ENCODE peak calls at places on chromosome 16, in four cellular contexts. Q is SK-N-SH, F is K562, K is HCT116. Z is an unnamed sample.

GRCh38 chr16:88810166-88810867 is 1.4 kb downstream of the APRT start:
- DNase-seq in F (peak; percentile 57), Q (no peak), K (no peak), Z (no peak)

GRCh38 chr16:29972500-29972899 is 1.2 kb upstream of the TAOK2 start:
- DNase-seq in Q (no peak), F (no peak), K (no peak), Z (no peak)

GRCh38 chr16:50368410-50369132 is at the start of gene BRD7:
- DNase-seq in Q (peak; percentile 97), F (peak; percentile 91), K (no peak), Z (peak; percentile 68)

GRCh38 chr16:49688298-49688697 is 167.6 kb downstream of the ZNF423 start:
- DNase-seq in K (no peak), F (no peak), Q (no peak), Z (no peak)

GRCh38 chr16:19084879-19085278 is 17.5 kb downstream of the COQ7 start:
- DNase-seq in Q (no peak), K (no peak), F (no peak), Z (no peak)

GRCh38 chr16:66923866-66924265 is 1.5 kb downstream of the RRAD start:
- DNase-seq in K (no peak), Q (no peak), F (no peak), Z (no peak)

GRCh38 chr16:69412287-69412686 is 12.1 kb upstream of the CYB5B start:
- DNase-seq in Q (no peak), F (no peak), K (no peak), Z (no peak)

GRCh38 chr16:69084301-69084700 is 21.2 kb upstream of the HAS3 start:
- DNase-seq in K (no peak), F (no peak), Q (no peak), Z (no peak)

GRCh38 chr16:31148281-31148728 is 1.6 kb downstream of the PRSS36 start:
- DNase-seq in F (peak; percentile 79), Q (peak; percentile 38), K (peak; percentile 35), Z (peak; percentile 90)

GRCh38 chr16:66905633-66906539 is 12.8 kb downstream of the CDH16 start:
- DNase-seq in K (no peak), Q (peak; percentile 41), F (peak; percentile 95), Z (no peak)

GRCh38 chr16:73214825-73215481 is 167.0 kb upstream of the ZFHX3 start:
- DNase-seq in F (no peak), K (no peak), Q (no peak), Z (no peak)

GRCh38 chr16:17433577-17433960 is 37.2 kb downstream of the XYLT1 start:
- DNase-seq in F (no peak), Q (no peak), K (no peak), Z (no peak)

GRCh38 chr16:67897231-67897630 is 4.2 kb downstream of the PSKH1 start:
- DNase-seq in K (no peak), F (no peak), Q (no peak), Z (no peak)

GRCh38 chr16:67933805-67934204 is 2.1 kb upstream of the CTRL start:
- DNase-seq in F (no peak), K (no peak), Q (no peak), Z (no peak)

GRCh38 chr16:51971184-51971583 is 575.8 kb downstream of the TOX3 start:
- DNase-seq in Q (peak; percentile 68), F (no peak), K (no peak), Z (no peak)

GRCh38 chr16:65769776-65770438 is 596.6 kb upstream of the CDH5 start:
- DNase-seq in F (peak; percentile 52), Q (no peak), K (no peak), Z (no peak)

GRCh38 chr16:2751577-2752034 is 832 bp upstream of the SRRM2 start:
- DNase-seq in F (peak; percentile 91), Q (peak; percentile 89), K (peak; percentile 60), Z (peak; percentile 39)

GRCh38 chr16:3983081-3983520 is 102.6 kb upstream of the CREBBP start:
- DNase-seq in K (peak; percentile 60), F (peak; percentile 82), Q (peak; percentile 91), Z (peak; percentile 96)

GRCh38 chr16:13154799-13155198 is 253.4 kb downstream of the SHISA9 start:
- DNase-seq in F (no peak), Q (no peak), K (no peak), Z (no peak)

GRCh38 chr16:27226976-27227705 is 23.8 kb downstream of the KDM8 start:
- DNase-seq in F (no peak), K (no peak), Q (no peak), Z (no peak)

GRCh38 chr16:1057252-1057932 is 15.2 kb upstream of the SSTR5 start:
- DNase-seq in Q (peak; percentile 87), K (no peak), F (peak; percentile 68), Z (peak; percentile 78)

GRCh38 chr16:17313085-17313611 is 157.6 kb downstream of the XYLT1 start:
- DNase-seq in K (no peak), Q (peak; percentile 76), F (no peak), Z (no peak)

GRCh38 chr16:81478876-81479496 is 34.4 kb downstream of the CMIP start:
- DNase-seq in Q (no peak), K (no peak), F (no peak), Z (peak; percentile 71)

GRCh38 chr16:57091200-57091989 is 988 bp upstream of the CPNE2 start:
- DNase-seq in F (no peak), Q (peak; percentile 64), K (peak; percentile 32), Z (no peak)

GRCh38 chr16:53457670-53458069 is 23.4 kb downstream of the RBL2 start:
- DNase-seq in F (no peak), Q (no peak), K (no peak), Z (no peak)

GRCh38 chr16:19088341-19088916 is 21.0 kb downstream of the COQ7 start:
- DNase-seq in K (no peak), F (no peak), Q (no peak), Z (no peak)

GRCh38 chr16:31413943-31414342 is 14.2 kb downstream of the COX6A2 start:
- DNase-seq in Q (no peak), K (no peak), F (no peak), Z (no peak)

GRCh38 chr16:87254271-87254670 is 62.9 kb downstream of the C16orf95 start:
- DNase-seq in Q (no peak), F (no peak), K (no peak), Z (no peak)

GRCh38 chr16:59697236-59697635 is 963.1 kb upstream of the GOT2 start:
- DNase-seq in F (no peak), K (no peak), Q (no peak), Z (no peak)

GRCh38 chr16:4370151-4370550 is 1.5 kb upstream of the VASN start:
- DNase-seq in K (no peak), F (no peak), Q (no peak), Z (no peak)

GRCh38 chr16:50360033-50360778 is 8.6 kb downstream of the BRD7 start:
- DNase-seq in Q (no peak), K (no peak), F (no peak), Z (no peak)

DNA sequence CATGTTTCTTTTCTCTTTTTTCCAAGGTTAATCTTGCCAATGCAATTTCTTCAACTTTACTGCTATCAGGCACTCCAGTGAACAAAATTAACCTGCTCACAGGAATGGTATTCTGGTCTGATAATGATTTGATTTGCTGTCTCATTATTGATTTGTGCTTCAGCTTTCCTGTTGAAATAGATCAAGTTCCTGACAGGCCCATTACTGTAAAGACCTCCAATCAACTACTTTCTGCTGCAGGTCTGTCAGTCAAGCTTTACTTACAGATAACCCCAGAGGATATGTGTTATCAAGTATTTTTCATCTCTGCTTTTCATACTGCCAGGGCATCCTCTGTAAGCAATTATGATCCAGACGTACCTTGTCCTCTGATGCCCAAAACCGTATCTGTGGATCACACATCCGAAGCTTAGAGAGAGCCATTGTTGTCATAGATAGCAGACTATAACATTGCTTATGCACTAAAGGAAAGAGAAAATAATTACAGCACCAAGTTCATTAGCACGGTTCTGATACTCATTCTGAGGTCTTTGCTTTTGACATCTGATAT is 215.6 kb downstream of the PHKB start:
- DNase-seq in K (no peak), F (no peak), Q (peak; percentile 20), Z (no peak)
- TF ChIP-seq JUND in K (no peak), F (no peak), Q (no peak), Z (no peak)

GRCh38 chr16:85291302-85292148 is 179.3 kb upstream of the CIBAR2 start:
- DNase-seq in F (peak; percentile 72), K (no peak), Q (no peak), Z (no peak)
- TF ChIP-seq JUND in F (no peak), K (no peak), Q (no peak), Z (no peak)

DNA sequence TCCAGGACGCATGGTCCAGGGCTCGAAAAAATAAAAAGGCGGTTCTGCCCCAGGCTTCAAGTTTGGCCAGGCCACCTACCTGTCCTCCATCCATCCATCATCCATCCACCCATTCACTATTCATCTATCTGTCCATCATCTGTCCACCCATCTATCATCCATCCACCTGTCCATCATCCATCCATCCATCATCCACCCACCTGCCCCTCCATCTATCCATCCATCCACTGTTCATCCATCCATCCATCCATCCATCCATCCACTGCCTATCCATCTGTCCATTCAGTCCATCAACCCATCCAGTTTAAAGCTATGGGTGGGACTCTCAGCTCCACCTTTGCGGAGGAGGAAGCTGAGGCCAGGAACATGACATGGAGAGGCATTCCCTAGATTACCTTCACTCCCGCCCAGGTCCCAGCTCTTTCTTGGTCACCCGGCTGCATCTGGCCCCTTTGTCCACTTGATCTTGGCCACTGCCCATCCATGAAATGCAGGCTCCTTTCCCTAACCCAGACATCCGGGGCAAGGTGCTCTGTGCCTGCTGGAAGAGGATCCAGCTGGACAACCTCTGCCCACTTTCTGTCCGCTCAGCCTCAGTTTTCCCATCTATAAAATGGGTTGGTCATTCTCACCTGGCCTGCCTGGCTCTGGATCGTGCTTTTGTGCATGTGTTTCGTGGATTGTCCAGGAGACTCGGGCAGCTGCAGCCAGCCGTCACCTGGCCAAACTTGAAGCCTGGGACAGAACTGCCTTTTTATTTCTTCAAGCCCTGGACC is 236.0 kb upstream of the CIBAR2 start:
- DNase-seq in F (no peak), Q (no peak), K (no peak), Z (no peak)
- TF ChIP-seq JUND in F (no peak), Q (no peak), K (no peak), Z (no peak)

DNA sequence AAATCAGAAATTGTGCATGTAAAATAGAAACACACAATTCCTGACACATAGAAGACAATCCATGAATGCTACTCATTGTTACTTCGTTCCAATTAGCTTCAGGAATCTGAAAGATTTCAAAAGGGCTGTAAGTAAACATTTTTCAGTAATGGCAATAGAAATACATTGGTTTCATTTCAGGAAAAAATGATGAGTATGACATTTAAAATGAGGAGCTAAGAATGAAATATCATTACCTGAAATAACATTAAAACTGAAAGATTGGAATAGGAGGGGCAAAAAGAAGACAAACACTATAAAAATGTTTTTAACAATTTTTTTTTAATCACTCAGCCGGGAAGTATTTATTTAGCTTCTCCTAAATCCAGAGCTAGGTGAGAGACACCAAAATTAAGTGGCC is 136.6 kb upstream of the ADAMTS18 start:
- DNase-seq in Q (no peak), K (no peak), F (no peak), Z (no peak)
- TF ChIP-seq JUND in Q (no peak), K (no peak), F (no peak), Z (no peak)

DNA sequence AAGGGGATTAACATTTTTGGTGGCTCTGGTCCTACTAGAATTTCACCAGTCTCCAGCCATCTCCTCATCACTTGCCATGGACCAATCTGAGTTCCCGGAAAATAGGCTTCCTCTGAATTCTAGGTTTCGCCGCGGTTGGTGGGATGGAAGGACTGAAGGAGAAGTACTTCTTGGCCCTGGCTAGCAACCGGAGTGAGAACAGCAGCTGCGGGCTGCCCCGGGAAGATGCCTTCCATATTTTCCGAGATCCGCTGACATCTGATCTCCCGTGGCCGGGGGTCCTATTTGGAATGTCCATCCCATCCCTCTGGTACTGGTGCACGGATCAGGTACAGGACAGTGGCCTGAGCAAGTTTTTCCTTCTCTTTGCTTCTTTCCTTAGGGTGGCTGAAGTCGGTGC is 45.0 kb downstream of the SLC5A11 start:
- DNase-seq in K (no peak), F (no peak), Q (no peak), Z (no peak)
- TF ChIP-seq JUND in K (no peak), F (no peak), Q (no peak), Z (no peak)

GRCh38 chr16:25512041-25512440 is 179.7 kb upstream of the HS3ST4 start:
- DNase-seq in Q (no peak), F (no peak), K (no peak), Z (no peak)
- TF ChIP-seq JUND in Q (no peak), F (no peak), K (no peak), Z (no peak)